ENCODE peak calls at places on chromosome 16, in four cellular contexts. T is HCT116, R is SK-N-SH, L is K562. X is an unnamed sample.

GRCh38 chr16:12228607-12229499 is 252.3 kb downstream of the SNX29 start:
- DNase-seq in T (peak; percentile 28), R (peak; percentile 63), L (peak; percentile 59), X (peak; percentile 87)

GRCh38 chr16:26981266-26981938 is 85.3 kb upstream of the C16orf82 start:
- DNase-seq in T (no peak), R (no peak), L (no peak), X (no peak)

GRCh38 chr16:85634747-85635544 is 21.8 kb downstream of the GSE1 start:
- DNase-seq in T (no peak), R (peak; percentile 60), L (no peak), X (no peak)

GRCh38 chr16:1300664-1301476 is 8.6 kb upstream of the UBE2I start:
- DNase-seq in T (no peak), R (peak; percentile 91), L (peak; percentile 82), X (peak; percentile 82)

GRCh38 chr16:67345401-67345800 is 18.8 kb downstream of the LRRC36 start:
- DNase-seq in T (no peak), R (no peak), L (no peak), X (no peak)

GRCh38 chr16:55567382-55567781 is 898 bp downstream of the CAPNS2 start:
- DNase-seq in T (no peak), R (no peak), L (no peak), X (no peak)

GRCh38 chr16:58651965-58652348 is 22.3 kb upstream of the CNOT1 start:
- DNase-seq in T (no peak), R (no peak), L (no peak), X (no peak)

GRCh38 chr16:56137269-56137668 is 54.0 kb upstream of the GNAO1 start:
- DNase-seq in T (no peak), R (no peak), L (no peak), X (no peak)

GRCh38 chr16:27408012-27408601 is 6.1 kb downstream of the IL21R start:
- DNase-seq in T (no peak), R (no peak), L (no peak), X (no peak)

GRCh38 chr16:49822649-49823370 is 33.1 kb downstream of the ZNF423 start:
- DNase-seq in T (no peak), R (no peak), L (no peak), X (no peak)

GRCh38 chr16:77696149-77696548 is 26.2 kb upstream of the NUDT7 start:
- DNase-seq in T (no peak), R (no peak), L (no peak), X (no peak)

GRCh38 chr16:59042296-59042695 is 308.2 kb upstream of the GOT2 start:
- DNase-seq in T (no peak), R (no peak), L (no peak), X (no peak)

GRCh38 chr16:75921281-75921680 is 195.0 kb upstream of the CPHXL start:
- DNase-seq in T (no peak), R (no peak), L (no peak), X (no peak)

GRCh38 chr16:81808933-81809480 is 29.9 kb downstream of the PLCG2 start:
- DNase-seq in T (no peak), R (no peak), L (no peak), X (no peak)

GRCh38 chr16:66135376-66135775 is 231.1 kb upstream of the CDH5 start:
- DNase-seq in T (no peak), R (no peak), L (no peak), X (no peak)

GRCh38 chr16:83044589-83044988 is 417.8 kb downstream of the CDH13 start:
- DNase-seq in T (no peak), R (no peak), L (no peak), X (no peak)

GRCh38 chr16:4515611-4516233 is 22.9 kb downstream of the CDIP1 start:
- DNase-seq in T (no peak), R (no peak), L (no peak), X (no peak)

GRCh38 chr16:29306953-29307597 is 99.4 kb downstream of the NPIPB11 start:
- DNase-seq in T (no peak), R (no peak), L (no peak), X (no peak)

GRCh38 chr16:84726079-84726669 is 26.4 kb downstream of the USP10 start:
- DNase-seq in T (peak; percentile 61), R (peak; percentile 68), L (peak; percentile 67), X (peak; percentile 95)

GRCh38 chr16:66620419-66620775 is 15.9 kb downstream of the CMTM3 start:
- DNase-seq in T (no peak), R (no peak), L (no peak), X (no peak)

GRCh38 chr16:88568710-88569613 is 1.2 kb upstream of the ZC3H18 start:
- DNase-seq in T (no peak), R (no peak), L (no peak), X (no peak)
- TF ChIP-seq JUND in T (no peak), R (no peak), L (no peak), X (no peak)

DNA sequence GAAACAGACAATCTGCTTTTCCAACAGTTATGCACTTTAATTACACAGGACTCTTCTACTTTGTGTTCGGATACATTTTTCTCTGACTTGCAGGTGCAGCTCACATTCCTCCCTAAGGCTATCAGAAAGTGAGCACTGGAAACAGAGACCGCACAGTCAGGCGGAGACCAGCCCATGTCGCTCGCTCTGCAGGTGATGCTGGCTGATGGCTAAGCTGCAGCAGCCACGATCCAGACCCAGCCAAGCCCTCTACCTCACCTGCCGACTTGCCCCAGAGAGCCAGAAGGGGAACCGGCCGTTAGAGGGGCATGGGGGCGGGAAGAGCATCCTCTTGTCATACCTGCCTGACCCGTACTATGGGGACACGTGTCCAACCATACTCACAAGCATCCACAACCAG is 33.8 kb downstream of the MAP1LC3B start:
- DNase-seq in T (no peak), R (no peak), L (no peak), X (no peak)
- TF ChIP-seq JUND in T (no peak), R (no peak), L (no peak), X (no peak)

DNA sequence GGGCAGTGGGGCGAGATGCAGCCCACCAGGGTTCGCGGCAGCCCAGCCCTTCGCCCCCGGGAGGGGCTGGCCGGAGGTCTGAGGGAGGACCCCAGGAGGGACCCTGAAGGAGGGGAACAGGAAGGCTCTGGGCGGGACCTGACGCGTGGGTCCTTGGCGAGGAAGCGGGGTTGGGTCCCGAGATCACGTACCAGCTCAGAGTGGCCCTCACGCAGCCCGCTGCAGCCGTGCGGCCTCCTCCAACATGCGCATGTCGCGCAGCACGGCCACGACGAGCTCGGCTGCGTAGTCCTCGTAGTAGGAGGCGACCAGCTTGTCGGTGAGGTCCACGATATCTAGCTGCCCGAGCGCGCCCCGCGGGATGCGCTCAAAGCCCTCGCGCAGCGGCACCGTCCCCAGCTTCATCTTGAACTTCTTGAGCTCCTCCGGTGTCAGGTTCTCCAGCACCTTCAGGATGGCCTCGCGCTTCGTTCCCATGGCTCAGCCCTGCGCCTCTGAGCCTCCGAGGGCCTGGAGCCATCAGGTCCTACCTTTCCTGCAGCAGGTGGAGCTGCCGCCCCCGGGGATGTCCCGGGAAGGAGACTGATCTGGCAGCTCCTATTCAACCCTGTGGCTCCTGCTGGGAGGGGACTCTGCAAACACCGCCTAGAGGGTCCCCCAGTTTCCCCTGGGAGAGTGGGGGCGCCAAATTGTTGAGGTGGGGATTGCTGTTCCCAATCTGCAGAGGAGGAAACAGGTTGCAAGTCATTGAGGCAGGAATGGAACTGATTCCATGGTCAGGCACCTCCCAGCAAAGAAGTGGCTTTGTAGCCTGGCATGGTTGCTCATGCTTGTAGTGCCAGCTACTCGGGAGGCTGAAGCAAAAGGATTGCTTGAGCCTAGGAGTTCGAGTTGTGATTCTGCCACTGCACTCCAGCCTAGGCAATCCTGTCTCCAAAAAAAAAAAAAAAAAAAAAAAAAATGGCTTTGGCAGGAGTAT is at the start of gene PYDC1:
- DNase-seq in T (no peak), R (no peak), L (peak; percentile 4), X (no peak)
- TF ChIP-seq JUND in T (no peak), R (no peak), L (no peak), X (no peak)

DNA sequence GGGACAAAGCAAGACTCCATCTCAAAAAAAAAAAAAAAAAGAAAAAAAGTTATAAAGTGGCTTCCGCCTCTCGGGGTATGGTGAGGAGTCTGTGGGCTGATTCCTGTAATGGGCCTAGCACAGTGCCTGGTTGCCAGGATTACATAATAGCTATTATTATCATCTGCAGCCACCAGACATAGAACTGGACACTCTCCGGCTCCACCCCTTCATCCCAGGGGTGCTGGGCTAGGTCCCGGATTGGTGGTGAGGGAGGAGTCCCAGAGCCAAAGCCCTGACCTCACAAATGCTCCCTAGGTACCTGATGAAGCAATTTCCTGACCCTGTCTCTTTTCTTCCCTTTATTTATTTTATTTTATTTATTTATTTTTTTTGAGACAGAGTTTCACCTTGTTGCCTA is 11.6 kb upstream of the ADGRG1 start:
- DNase-seq in T (no peak), R (peak; percentile 17), L (peak; percentile 35), X (no peak)
- TF ChIP-seq JUND in T (no peak), R (no peak), L (no peak), X (no peak)

GRCh38 chr16:87834668-87835473 is 34.4 kb downstream of the SLC7A5 start:
- DNase-seq in T (no peak), R (peak; percentile 87), L (no peak), X (no peak)
- TF ChIP-seq JUND in T (no peak), R (no peak), L (no peak), X (no peak)

GRCh38 chr16:53502331-53503269 is at the start of gene AKTIP:
- DNase-seq in T (no peak), R (peak; percentile 65), L (peak; percentile 47), X (no peak)
- TF ChIP-seq JUND in T (no peak), R (no peak), L (no peak), X (no peak)